ENCODE peak calls at places on chromosomes 3 and 15, in four cellular contexts. D is upper lobe of right lung, P is GM12878, I is upper lobe of left lung. V is an unnamed sample. For H3K4me1, the result is how much of the 10 kb centered on the place peaks cover.

GRCh38 chr3:21979706-21980105 is 228.7 kb upstream of the ZNF385D start:
- DNase-seq in D (no peak), P (no peak), I (no peak), V (no peak)

GRCh38 chr3:51585871-51586270 is 47.4 kb downstream of the RAD54L2 start:
- DNase-seq in I (no peak), D (no peak), P (no peak), V (no peak)

GRCh38 chr3:101574388-101575156 is 592 bp downstream of the PCNP start:
- DNase-seq in P (peak), I (peak), D (peak), V (peak)

GRCh38 chr3:153028336-153028735 is 133.7 kb upstream of the RAP2B start:
- DNase-seq in P (no peak), D (no peak), I (no peak), V (peak)

GRCh38 chr3:157544501-157545139 is 41.4 kb upstream of the VEPH1 start:
- DNase-seq in P (no peak), D (no peak), I (no peak), V (no peak)

GRCh38 chr3:29285356-29286070 is 4.6 kb downstream of the RBMS3 start:
- DNase-seq in D (no peak), I (no peak), P (no peak), V (peak)

GRCh38 chr15:89364341-89364740 is 29.7 kb upstream of the POLG start:
- DNase-seq in I (peak), P (no peak), D (no peak), V (no peak)

GRCh38 chr15:30953731-30954378 is 37.6 kb downstream of the MTMR10 start:
- DNase-seq in D (no peak), I (peak), P (no peak), V (peak)

GRCh38 chr3:142209655-142210054 is 15.7 kb downstream of the GK5 start:
- DNase-seq in D (no peak), P (no peak), I (no peak), V (peak)

GRCh38 chr15:40066531-40066930 is 27.6 kb upstream of the SRP14 start:
- DNase-seq in D (no peak), P (no peak), I (no peak), V (no peak)
- H3K4me1 ChIP-seq in D (under half), P (half or more), I (under half), V (under half)

DNA sequence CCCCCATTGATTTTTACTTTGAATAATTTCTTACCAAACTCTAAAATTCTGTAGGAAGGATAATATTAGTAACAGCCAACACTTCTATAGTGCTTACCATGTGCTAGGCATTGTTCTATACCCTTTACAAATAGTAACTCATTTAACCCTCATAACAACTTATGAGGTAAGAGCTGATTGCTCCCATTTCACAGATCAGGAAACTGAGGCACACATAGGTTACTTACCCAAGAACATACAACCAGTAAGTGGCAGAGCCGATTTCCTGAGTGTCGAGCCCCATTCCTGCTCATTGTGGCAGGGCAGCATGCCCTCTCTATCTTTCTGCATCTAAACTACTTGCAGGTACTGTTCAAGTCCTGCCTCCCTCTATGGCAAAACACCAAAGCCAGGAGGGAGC is 9.0 kb downstream of the CCDC32 start:
- DNase-seq in P (no peak), I (no peak), D (no peak), V (no peak)
- H3K4me1 ChIP-seq in P (half or more), I (under half), D (under half), V (under half)

DNA sequence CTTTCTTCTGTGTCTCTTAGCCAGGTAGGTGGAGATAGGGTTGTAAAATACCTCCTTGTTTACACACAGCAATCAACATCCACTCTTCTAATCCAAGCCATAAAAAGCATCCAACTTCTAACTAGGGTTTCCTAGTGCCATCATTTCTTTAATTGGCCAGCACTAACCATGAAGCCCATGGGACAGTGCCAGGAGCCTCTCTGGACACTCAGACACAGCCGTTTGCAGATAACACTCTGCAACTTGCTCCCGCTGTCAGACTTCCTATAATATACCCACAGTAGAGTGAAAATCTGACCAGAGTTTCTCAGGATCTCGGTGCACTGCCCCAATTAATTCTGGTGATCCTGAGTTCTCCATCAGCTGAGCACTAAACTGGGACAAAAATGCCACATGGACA is 53.4 kb downstream of the TAFA4 start:
- DNase-seq in I (no peak), P (no peak), D (no peak), V (no peak)
- H3K4me1 ChIP-seq in I (under half), P (under half), D (under half), V (under half)

GRCh38 chr3:126466886-126467610 is 8.6 kb downstream of the ZXDC start:
- DNase-seq in I (peak), P (no peak), D (peak), V (no peak)
- H3K4me1 ChIP-seq in I (under half), P (under half), D (under half), V (under half)

V was measured in endothelial cell of umbilical vein.